ENCODE peak calls at places on chromosomes 1 and 21, in five cellular contexts. M is ovary, G is tibial nerve, U is GM12878, I is epithelial cell of esophagus. O is an unnamed sample.

GRCh38 chr1:66271904-66272254 is 262.1 kb upstream of the SGIP1 start:
- DNase-seq in U (no peak), M (peak), I (peak), G (peak), O (peak)

GRCh38 chr1:228544021-228544850 is 57.1 kb downstream of the RNF187 start:
- DNase-seq in U (no peak), M (no peak), I (peak), G (no peak), O (no peak)

GRCh38 chr1:167517535-167518330 is 596 bp downstream of the CD247 start:
- DNase-seq in U (no peak), I (peak), G (no peak), M (no peak), O (no peak)

GRCh38 chr21:16181024-16181423 is 451.2 kb downstream of the USP25 start:
- DNase-seq in I (no peak), M (no peak), U (no peak), G (no peak), O (no peak)

GRCh38 chr1:9701661-9702060 is 50.1 kb downstream of the PIK3CD start:
- DNase-seq in G (no peak), U (no peak), I (peak), M (no peak), O (no peak)

GRCh38 chr1:244297087-244297486 is 154.6 kb downstream of the ADSS2 start:
- DNase-seq in M (no peak), U (no peak), I (no peak), G (no peak), O (no peak)

GRCh38 chr1:22639286-22639685 is 2.9 kb downstream of the C1QA start:
- DNase-seq in U (no peak), I (peak), G (no peak), M (no peak), O (no peak)

GRCh38 chr1:96710708-96711477 is 10.7 kb upstream of the PTBP2 start:
- DNase-seq in U (no peak), I (peak), M (no peak), G (no peak), O (no peak)

GRCh38 chr21:45826733-45827692 is 154.6 kb upstream of the COL6A1 start:
- DNase-seq in U (no peak), G (no peak), I (no peak), M (no peak), O (no peak)

GRCh38 chr1:185154912-185155513 is 1.7 kb downstream of the TRMT1L start:
- DNase-seq in I (peak), G (no peak), M (no peak), U (no peak), O (no peak)

GRCh38 chr1:59055908-59056719 is 240.8 kb upstream of the FGGY start:
- DNase-seq in U (no peak), M (peak), I (no peak), G (no peak), O (no peak)

GRCh38 chr1:205018381-205018780 is 24.6 kb upstream of the CNTN2 start:
- DNase-seq in I (no peak), M (no peak), G (no peak), U (no peak), O (no peak)

GRCh38 chr1:8439015-8439702 is 121.2 kb downstream of the SLC45A1 start:
- DNase-seq in M (peak), U (no peak), I (peak), G (peak), O (peak)

GRCh38 chr1:55288245-55288644 is 73.1 kb upstream of the USP24 start:
- DNase-seq in I (no peak), U (peak), M (no peak), G (no peak), O (no peak)

GRCh38 chr1:93880731-93881130 is 1.7 kb upstream of the DNTTIP2 start:
- DNase-seq in M (no peak), I (no peak), G (no peak), U (no peak), O (no peak)

GRCh38 chr21:18204931-18205330 is 39.7 kb upstream of the CHODL start:
- DNase-seq in M (no peak), I (no peak), U (no peak), G (no peak), O (no peak)

GRCh38 chr1:234963180-234963903 is 165.3 kb downstream of the TOMM20 start:
- DNase-seq in U (peak), M (no peak), G (peak), I (peak), O (no peak)

GRCh38 chr1:85894651-85895050 is 186.4 kb upstream of the ZNHIT6 start:
- DNase-seq in I (peak), U (peak), G (peak), M (peak), O (no peak)

GRCh38 chr1:65059930-65060538 is 88.0 kb upstream of the AK4 start:
- DNase-seq in M (no peak), U (no peak), I (peak), G (no peak), O (no peak)

GRCh38 chr1:214337536-214337935 is 56.6 kb downstream of the SMYD2 start:
- DNase-seq in U (no peak), G (no peak), M (no peak), I (no peak), O (no peak)

GRCh38 chr1:85463666-85464496 is 1.1 kb downstream of the DDAH1 start:
- DNase-seq in M (no peak), G (no peak), U (no peak), I (no peak), O (no peak)

GRCh38 chr1:234960722-234961467 is 167.7 kb downstream of the TOMM20 start:
- DNase-seq in I (peak), U (no peak), M (no peak), G (no peak), O (no peak)

GRCh38 chr1:244988521-244988920 is 124.2 kb upstream of the HNRNPU start:
- DNase-seq in G (no peak), I (no peak), U (no peak), M (no peak), O (no peak)

GRCh38 chr1:178011101-178011828 is 41.4 kb upstream of the SEC16B start:
- DNase-seq in I (peak), M (no peak), U (no peak), G (no peak), O (no peak)

GRCh38 chr1:153355445-153356071 is 2.1 kb upstream of the S100A9 start:
- DNase-seq in I (peak), U (no peak), M (no peak), G (no peak), O (no peak)

DNA sequence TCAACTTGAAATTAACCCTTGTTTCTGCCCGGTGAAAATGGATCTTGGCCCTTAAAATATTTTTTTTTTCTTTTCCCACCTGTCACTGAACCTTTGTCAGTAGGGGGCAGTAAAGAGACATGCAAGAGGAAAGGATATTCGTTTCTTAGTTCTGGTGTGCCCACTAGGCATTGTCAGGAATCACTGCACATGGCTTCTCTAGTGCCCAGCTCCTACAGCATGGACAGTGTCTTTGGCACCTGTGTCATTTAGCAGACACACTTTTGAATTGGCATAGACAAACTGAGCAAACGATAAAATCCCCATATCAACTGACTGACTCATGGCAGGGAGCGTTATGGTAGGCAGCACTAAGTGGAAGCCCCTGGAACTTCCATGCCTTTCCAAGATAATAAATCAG is 1048.1 kb downstream of the BRINP3 start:
- DNase-seq in I (peak), M (no peak), G (no peak), U (no peak), O (no peak)
- TF ChIP-seq CTCF in I (peak), M (no peak), G (no peak), U (peak), O (peak)

DNA sequence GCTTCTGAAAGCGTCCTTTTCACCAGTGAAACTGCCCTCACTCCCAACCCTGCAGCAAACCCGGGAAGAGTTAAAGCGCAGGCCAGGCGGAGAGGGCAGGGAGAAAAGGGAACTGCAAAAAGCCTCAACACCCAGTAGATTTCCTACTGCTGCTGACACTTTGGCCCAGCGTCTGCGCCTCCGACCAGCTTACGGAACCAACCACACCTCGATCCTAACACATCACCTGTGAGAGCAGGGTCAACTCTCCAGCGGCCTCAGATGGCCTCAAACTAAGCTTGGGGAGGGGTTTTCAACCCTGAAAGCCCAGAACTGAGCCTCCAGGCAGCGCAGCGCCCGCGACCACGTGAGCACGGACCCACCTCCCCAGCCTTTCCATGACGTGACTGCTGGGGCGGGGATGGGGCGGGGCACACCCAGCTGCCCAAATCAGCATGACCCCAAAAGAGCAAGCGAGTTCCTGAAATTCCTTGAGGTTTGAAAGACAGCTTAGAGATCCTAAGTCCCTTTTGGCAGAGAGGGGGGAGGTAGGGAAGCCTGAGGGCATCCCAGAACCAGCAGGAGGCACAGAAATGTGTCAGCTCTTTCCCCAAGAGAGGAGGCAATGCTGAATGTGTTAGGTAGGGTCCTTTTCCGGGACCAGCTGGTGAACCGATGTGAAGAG is 59.1 kb downstream of the ITPKB start:
- DNase-seq in G (peak), U (no peak), M (peak), I (peak), O (peak)
- H3K4me3 ChIP-seq in G (peak), U (peak), M (peak), I (peak), O (peak)

GRCh38 chr21:40844935-40845334 is 2.0 kb downstream of the DSCAM start:
- DNase-seq in G (no peak), I (peak), M (no peak), U (no peak), O (no peak)

GRCh38 chr21:40847956-40848355 is 998 bp upstream of the DSCAM start:
- DNase-seq in G (no peak), M (no peak), I (no peak), U (no peak), O (peak)

GRCh38 chr21:40845621-40846020 is 1.3 kb downstream of the DSCAM start:
- DNase-seq in G (no peak), U (no peak), I (peak), M (no peak), O (no peak)

GRCh38 chr21:40846057-40846456 is 901 bp downstream of the DSCAM start:
- DNase-seq in I (peak), G (no peak), U (no peak), M (no peak), O (no peak)

DNA sequence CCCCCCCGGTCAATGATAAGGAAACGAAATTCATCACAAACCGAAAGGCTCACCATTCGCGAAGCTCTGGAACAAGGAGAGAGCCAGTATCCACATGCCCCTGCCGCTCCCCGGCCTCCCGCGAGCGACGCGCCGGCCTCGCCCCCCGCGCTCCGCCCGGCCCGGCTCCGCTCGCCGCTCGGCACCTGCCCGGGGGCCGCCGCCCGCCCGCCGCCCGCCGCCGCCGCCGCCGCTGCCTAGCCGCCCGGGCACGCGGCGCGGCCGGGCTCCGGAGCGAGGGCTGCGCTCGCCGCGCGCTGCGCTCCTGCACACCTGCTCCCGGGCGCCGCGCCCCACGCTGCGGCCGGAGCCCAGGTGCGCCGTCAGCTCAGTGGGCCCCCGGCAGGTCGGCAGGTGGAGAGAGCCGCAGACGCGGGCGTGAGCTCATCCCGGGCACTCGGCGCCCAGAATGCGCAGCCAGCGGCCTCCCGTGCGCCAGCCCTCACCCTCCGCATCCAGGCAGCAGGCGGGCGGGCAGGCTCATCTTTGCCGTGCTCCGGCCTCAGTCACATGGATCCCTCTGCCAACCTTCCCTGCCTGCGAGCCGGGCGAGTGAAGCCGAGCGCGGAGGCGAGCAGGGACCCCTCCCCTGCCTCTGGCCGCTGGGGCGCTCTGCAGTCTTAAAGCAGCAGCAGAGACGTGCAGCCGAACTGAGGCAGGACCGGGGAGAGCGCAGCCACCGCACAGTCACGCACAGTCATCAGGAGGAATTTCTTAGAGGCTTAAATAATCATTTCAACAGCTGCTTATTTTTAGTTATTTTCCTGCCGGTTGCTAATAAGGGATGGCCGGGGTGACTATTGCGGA is at the start of gene DSCAM:
- DNase-seq in I (peak), M (no peak), G (no peak), U (no peak), O (peak)
- TF ChIP-seq CTCF in I (no peak), M (no peak), G (no peak), U (no peak), O (no peak)

GRCh38 chr1:24459551-24460266 is 42.9 kb upstream of the RCAN3 start:
- DNase-seq in U (no peak), I (no peak), G (no peak), M (no peak), O (no peak)
- H3K4me3 ChIP-seq in U (no peak), I (no peak), G (no peak), M (no peak), O (no peak)

GRCh38 chr1:169924829-169925228 is 31.1 kb upstream of the SCYL3 start:
- DNase-seq in U (no peak), I (no peak), G (no peak), M (no peak), O (no peak)

GRCh38 chr1:169928438-169929209 is 34.9 kb upstream of the SCYL3 start:
- DNase-seq in M (no peak), I (peak), G (no peak), U (no peak), O (no peak)

GRCh38 chr1:169931795-169932195 is 38.1 kb upstream of the SCYL3 start:
- DNase-seq in G (no peak), U (no peak), I (no peak), M (no peak), O (no peak)

GRCh38 chr1:169925505-169926482 is 32.1 kb upstream of the SCYL3 start:
- DNase-seq in G (no peak), M (no peak), I (no peak), U (peak), O (no peak)

DNA sequence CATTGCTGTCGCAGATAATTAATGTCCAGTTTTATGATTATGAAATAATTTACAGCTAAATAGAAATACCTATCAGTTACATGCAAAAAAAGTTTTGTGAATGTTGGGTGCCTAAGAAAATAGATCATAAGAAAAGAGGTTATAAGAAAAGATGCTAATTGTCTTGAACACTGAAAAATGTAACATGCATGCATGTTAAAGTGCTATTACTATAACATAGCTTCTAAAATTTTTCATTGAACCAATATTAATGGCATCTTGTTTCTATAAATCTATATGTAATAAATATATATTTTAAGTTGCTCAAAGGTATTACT is 35.5 kb upstream of the SCYL3 start:
- DNase-seq in U (no peak), G (no peak), I (no peak), M (no peak), O (no peak)
- TF ChIP-seq CTCF in U (no peak), G (no peak), I (no peak), M (no peak), O (peak)

GRCh38 chr21:32562426-32562825 is 22.9 kb downstream of the TCP10L start:
- DNase-seq in I (peak), U (no peak), M (peak), G (peak), O (no peak)
- H3K4me3 ChIP-seq in I (no peak), U (no peak), M (no peak), G (no peak), O (no peak)

GRCh38 chr1:18183477-18183974 is 75.9 kb downstream of the IGSF21 start:
- DNase-seq in G (no peak), M (no peak), I (no peak), U (no peak), O (no peak)
- TF ChIP-seq CTCF in G (no peak), M (no peak), I (no peak), U (no peak), O (no peak)

DNA sequence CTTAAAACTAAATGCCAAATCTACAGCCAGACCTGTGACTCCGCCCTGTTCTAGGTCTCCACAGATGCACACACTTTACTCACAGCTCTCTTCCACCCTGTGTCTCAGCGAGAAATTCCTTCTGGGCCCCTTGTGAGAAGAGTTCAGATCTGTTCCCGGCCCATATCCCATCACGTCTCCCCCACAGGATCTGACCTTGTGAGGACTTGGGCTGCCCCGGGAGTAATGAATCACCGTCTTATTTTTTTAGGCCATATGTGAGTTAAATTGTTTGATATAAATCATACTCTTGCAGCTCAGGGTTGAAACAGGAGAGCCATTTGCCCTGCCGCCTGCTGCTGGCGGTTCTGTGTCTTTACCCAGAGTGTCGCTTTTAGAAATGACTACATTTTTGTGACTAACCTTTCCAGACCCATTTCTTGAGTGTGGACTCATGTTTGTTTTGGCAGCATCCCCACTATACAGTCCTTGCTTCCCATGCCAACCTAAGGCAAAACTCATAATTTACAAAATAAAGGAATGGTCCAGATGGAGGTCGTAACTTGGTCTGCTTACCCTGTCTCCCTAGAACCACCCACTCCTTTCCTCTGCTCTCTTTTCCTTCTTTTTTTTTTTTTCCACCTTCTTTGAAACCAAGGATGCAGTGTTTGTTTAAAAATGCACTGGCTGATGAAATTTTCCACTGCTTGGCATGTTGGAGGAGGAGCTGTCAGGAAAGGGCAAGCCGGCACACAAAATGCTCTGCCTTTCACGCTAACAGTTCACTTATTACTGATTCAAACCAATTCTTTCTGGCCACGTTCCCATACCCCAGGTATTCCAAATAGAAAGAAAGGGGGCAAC is 98.0 kb upstream of the C1orf105 start:
- DNase-seq in G (peak), I (peak), U (no peak), M (no peak), O (peak)
- H3K4me3 ChIP-seq in G (no peak), I (no peak), U (no peak), M (no peak), O (no peak)

DNA sequence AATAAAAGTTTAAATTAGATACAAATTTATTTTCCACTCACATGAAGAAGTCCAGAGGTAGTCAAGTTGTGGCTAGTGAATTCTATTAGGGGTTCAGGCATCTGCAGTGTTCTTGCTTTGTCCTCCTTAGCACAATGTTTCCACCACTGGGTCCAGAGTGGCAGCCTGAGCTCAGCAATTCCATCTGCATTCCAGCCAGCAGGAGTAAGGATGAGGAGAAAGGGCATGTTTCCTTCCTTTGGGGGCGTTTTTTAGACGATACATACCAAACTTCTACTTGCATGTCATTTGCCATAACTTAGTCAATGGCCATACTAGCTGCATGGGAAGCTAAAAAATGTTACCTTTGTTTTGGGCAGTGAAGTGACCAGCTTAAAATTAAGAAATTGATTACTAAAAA is 98.5 kb upstream of the VANGL1 start:
- DNase-seq in U (no peak), G (no peak), I (no peak), M (no peak), O (no peak)
- TF ChIP-seq CTCF in U (no peak), G (no peak), I (no peak), M (no peak), O (no peak)